ENCODE peak calls at places on chromosomes 13 and 19, in four cellular contexts. F, U, D and M are unnamed samples.

GRCh38 chr13:95956589-95957148 is 96.5 kb downstream of the UGGT2 start:
- DNase-seq in F (no peak), D (no peak), U (no peak), M (no peak)

GRCh38 chr19:1261512-1261862 is 7.6 kb upstream of the CIRBP start:
- DNase-seq in U (no peak), D (peak), F (no peak), M (no peak)

GRCh38 chr13:33279898-33280549 is 5.5 kb downstream of the STARD13 start:
- DNase-seq in U (no peak), F (no peak), D (no peak), M (no peak)

GRCh38 chr19:18397242-18398202 is at the start of gene LRRC25:
- DNase-seq in U (no peak), D (peak), F (no peak), M (no peak)

GRCh38 chr19:33804021-33804799 is 7.5 kb downstream of the KCTD15 start:
- DNase-seq in U (no peak), F (no peak), D (no peak), M (no peak)

GRCh38 chr13:90750957-90751356 is 596.5 kb upstream of the MIR17HG start:
- DNase-seq in F (no peak), U (no peak), D (no peak), M (no peak)

GRCh38 chr13:45331981-45332830 is 8.8 kb downstream of the TPT1 start:
- DNase-seq in U (no peak), D (no peak), F (no peak), M (no peak)

GRCh38 chr13:37187110-37187509 is 81.6 kb upstream of the CSNK1A1L start:
- DNase-seq in F (no peak), U (no peak), D (no peak), M (no peak)

GRCh38 chr19:11693505-11694499 is 44.9 kb downstream of the ZNF823 start:
- DNase-seq in D (no peak), F (no peak), U (no peak), M (no peak)

GRCh38 chr19:31249217-31249616 is 100.0 kb downstream of the TSHZ3 start:
- DNase-seq in F (no peak), D (no peak), U (no peak), M (no peak)

GRCh38 chr13:113791761-113792160 is 32.7 kb downstream of the TMEM255B start:
- DNase-seq in D (no peak), F (no peak), U (no peak), M (no peak)

GRCh38 chr13:52359534-52359933 is 46.4 kb downstream of the THSD1 start:
- DNase-seq in F (peak), D (no peak), U (no peak), M (no peak)

GRCh38 chr19:7415163-7415856 is 66.6 kb downstream of the ARHGEF18 start:
- DNase-seq in D (no peak), U (no peak), F (no peak), M (no peak)

GRCh38 chr19:41323023-41323422 is 13.1 kb downstream of the CCDC97 start:
- DNase-seq in F (no peak), U (no peak), D (no peak), M (no peak)

GRCh38 chr19:18921593-18921992 is 2.1 kb downstream of the DDX49 start:
- DNase-seq in F (no peak), U (no peak), D (no peak), M (no peak)

GRCh38 chr13:57992416-57992815 is 360.9 kb downstream of the PCDH17 start:
- DNase-seq in F (no peak), U (no peak), D (no peak), M (no peak)

GRCh38 chr19:39924389-39924788 is 10.0 kb downstream of the FCGBP start:
- DNase-seq in F (no peak), U (no peak), D (no peak), M (no peak)

GRCh38 chr13:98476538-98476966 is 100.4 kb downstream of the STK24 start:
- DNase-seq in F (no peak), U (peak), D (peak), M (no peak)

GRCh38 chr13:77309254-77309653 is 17.6 kb downstream of the MYCBP2 start:
- DNase-seq in F (no peak), D (no peak), U (no peak), M (no peak)

GRCh38 chr13:31321457-31321856 is 121.7 kb downstream of the B3GLCT start:
- DNase-seq in F (no peak), U (no peak), D (no peak), M (no peak)

GRCh38 chr19:46786236-46787039 is 2.0 kb downstream of the SLC1A5 start:
- DNase-seq in F (peak), U (peak), D (peak), M (no peak)

GRCh38 chr13:95492044-95492801 is 60.3 kb upstream of the CLDN10 start:
- DNase-seq in F (no peak), D (no peak), U (no peak), M (no peak)

GRCh38 chr19:12885749-12886706 is 973 bp downstream of the KLF1 start:
- DNase-seq in U (no peak), F (no peak), D (no peak), M (no peak)